ENCODE peak calls at places on chromosomes 3 and 15, in ten cellular contexts. M is stimulated activated effector memory CD8-positive, alpha-beta T cell treated with anti-CD3 and anti-CD28 coated beads, Interleukin-12 subunit alpha, Interleukin-12 subunit beta, amount 100 ng/mL, for 72 hours; D is CD8-positive, alpha-beta memory T cell; Q is stimulated activated CD8-positive, alpha-beta memory T cell treated with anti-CD3 and anti-CD28 coated beads, Interleukin-7, amount 100 ng/mL, for 24 hours; F is HTR-8/SVneo; G is upper lobe of left lung; T is A549; R is NCI-H1694; X is activated T-cell treated with anti-CD3 and anti-CD28 coated beads for 24 hours; A is nephron progenitor cell. O is an unnamed sample.

GRCh38 chr3:110711851-110712396 is 359.7 kb upstream of the NECTIN3 start:
- DNase-seq in M (no peak), D (no peak), Q (no peak), F (no peak), G (no peak), T (no peak), R (no peak), X (no peak), A (no peak), O (no peak)

GRCh38 chr3:56476771-56477170 is 8.5 kb upstream of the ERC2 start:
- DNase-seq in M (no peak), D (no peak), Q (no peak), F (no peak), G (no peak), T (no peak), R (no peak), X (no peak), A (no peak), O (no peak)

GRCh38 chr3:147816770-147817169 is 407.6 kb downstream of the ZIC1 start:
- DNase-seq in M (no peak), D (no peak), Q (no peak), F (no peak), G (no peak), T (peak; percentile 7), R (no peak), X (no peak), A (no peak), O (no peak)

GRCh38 chr15:73270366-73271097 is 98.2 kb downstream of the HCN4 start:
- DNase-seq in M (no peak), D (no peak), Q (no peak), F (no peak), G (no peak), T (no peak), R (no peak), X (no peak), A (no peak), O (no peak)

GRCh38 chr3:66938338-66938963 is 59.7 kb upstream of the KBTBD8 start:
- DNase-seq in M (no peak), D (peak; percentile 9), Q (no peak), F (peak; percentile 40), G (no peak), T (peak; percentile 52), R (peak; percentile 1), X (peak; percentile 13), A (peak; percentile 39), O (no peak)

GRCh38 chr15:94414921-94415320 is 183.6 kb downstream of the MCTP2 start:
- DNase-seq in M (no peak), D (no peak), Q (no peak), F (no peak), G (no peak), T (no peak), R (no peak), X (no peak), A (no peak), O (no peak)

GRCh38 chr3:139695007-139695406 is 17.2 kb upstream of the NMNAT3 start:
- DNase-seq in M (no peak), D (no peak), Q (no peak), F (no peak), G (no peak), T (no peak), R (no peak), X (no peak), A (no peak), O (no peak)

GRCh38 chr3:29346828-29347227 is 66.0 kb downstream of the RBMS3 start:
- DNase-seq in M (no peak), D (no peak), Q (no peak), F (peak; percentile 41), G (no peak), T (no peak), R (no peak), X (no peak), A (no peak), O (no peak)

GRCh38 chr15:74376825-74377581 is 9.6 kb upstream of the CYP11A1 start:
- DNase-seq in M (no peak), D (no peak), Q (no peak), F (no peak), G (no peak), T (no peak), R (no peak), X (no peak), A (no peak), O (no peak)

GRCh38 chr3:24387000-24387399 is 107.7 kb downstream of the THRB start:
- DNase-seq in M (no peak), D (no peak), Q (no peak), F (peak; percentile 17), G (no peak), T (no peak), R (no peak), X (no peak), A (no peak), O (no peak)

GRCh38 chr15:93987068-93987467 is 244.3 kb upstream of the MCTP2 start:
- DNase-seq in M (peak; percentile 11), D (peak; percentile 55), Q (no peak), F (no peak), G (no peak), T (no peak), R (no peak), X (peak; percentile 10), A (no peak), O (no peak)

GRCh38 chr15:58137686-58138085 is 495 bp upstream of the AQP9 start:
- DNase-seq in M (no peak), D (no peak), Q (no peak), F (no peak), G (no peak), T (no peak), R (no peak), X (no peak), A (no peak), O (no peak)

GRCh38 chr3:13040381-13041074 is 32.7 kb downstream of the IQSEC1 start:
- DNase-seq in M (peak; percentile 44), D (peak; percentile 57), Q (peak; percentile 18), F (no peak), G (peak; percentile 60), T (no peak), R (no peak), X (peak; percentile 35), A (no peak), O (peak; percentile 33)

GRCh38 chr3:53324011-53324544 is 23.3 kb downstream of the DCP1A start:
- DNase-seq in M (no peak), D (no peak), Q (no peak), F (no peak), G (no peak), T (no peak), R (no peak), X (no peak), A (no peak), O (no peak)

GRCh38 chr3:45987368-45988099 is 8.1 kb downstream of the FYCO1 start:
- DNase-seq in M (no peak), D (no peak), Q (no peak), F (no peak), G (no peak), T (no peak), R (no peak), X (no peak), A (no peak), O (no peak)